ENCODE peak calls at places on chromosomes 6 and 20, in eight cellular contexts. Q, J, D, U, O, F, Z and E are unnamed samples. For H3K4me1, the result is how much of the 10 kb centered on the place peaks cover.

GRCh38 chr6:2630362-2630761 is 120.4 kb downstream of the MYLK4 start:
- DNase-seq in O (no peak), F (peak), D (peak), Q (no peak), U (no peak), Z (peak), J (no peak), E (no peak)

GRCh38 chr6:121236984-121237383 is 97.3 kb downstream of the TBC1D32 start:
- DNase-seq in O (no peak), Z (no peak), U (no peak), D (no peak), Q (no peak), F (no peak), J (no peak), E (no peak)

GRCh38 chr6:43723737-43724295 is 36.2 kb upstream of the MRPS18A start:
- DNase-seq in Z (peak), D (peak), O (no peak), Q (no peak), J (peak), F (peak), U (peak), E (peak)

GRCh38 chr6:29791786-29792122 is 35.9 kb upstream of the HLA-G start:
- DNase-seq in J (no peak), O (no peak), D (peak), U (peak), Q (no peak), Z (peak), F (peak), E (no peak)

GRCh38 chr6:23301546-23301945 is 732.2 kb downstream of the HDGFL1 start:
- DNase-seq in D (no peak), Z (no peak), O (no peak), Q (no peak), U (no peak), F (no peak), J (no peak), E (no peak)

GRCh38 chr20:50152394-50153152 is 950 bp downstream of the PEDS1 start:
- DNase-seq in Q (no peak), J (peak), U (no peak), Z (peak), O (no peak), F (peak), D (peak), E (no peak)

GRCh38 chr6:148396411-148396810 is 53.8 kb downstream of the SASH1 start:
- DNase-seq in D (no peak), J (no peak), U (no peak), O (no peak), F (no peak), Z (no peak), Q (no peak), E (no peak)

GRCh38 chr6:139982652-139983051 is 608.2 kb upstream of the CITED2 start:
- DNase-seq in Q (no peak), O (no peak), F (peak), Z (no peak), J (peak), U (no peak), D (no peak), E (no peak)

GRCh38 chr20:25252226-25252625 is 4.3 kb downstream of the PYGB start:
- DNase-seq in Z (no peak), J (no peak), F (no peak), D (no peak), O (no peak), Q (no peak), U (no peak), E (no peak)

GRCh38 chr20:49479785-49480184 is 2.7 kb downstream of the KCNB1 start:
- DNase-seq in F (no peak), D (no peak), U (peak), J (no peak), Q (no peak), O (no peak), Z (no peak), E (no peak)

GRCh38 chr6:163711615-163712568 is 297.4 kb downstream of the QKI start:
- DNase-seq in Q (peak), D (peak), F (no peak), J (peak), U (peak), Z (no peak), O (no peak), E (peak)

GRCh38 chr6:158854214-158855101 is 35.3 kb upstream of the EZR start:
- DNase-seq in D (no peak), O (no peak), Z (no peak), F (peak), Q (no peak), J (peak), U (no peak), E (no peak)

GRCh38 chr6:36353411-36353915 is 16.8 kb upstream of the BNIP5 start:
- DNase-seq in F (no peak), Q (no peak), Z (peak), U (no peak), D (no peak), J (no peak), O (no peak), E (no peak)

GRCh38 chr6:2817778-2818443 is 23.8 kb downstream of the SERPINB1 start:
- DNase-seq in D (no peak), O (no peak), Z (peak), F (peak), J (no peak), U (no peak), Q (no peak), E (no peak)

GRCh38 chr20:4160761-4161305 is 145.5 kb upstream of the RNF24 start:
- DNase-seq in J (peak), D (peak), O (peak), U (peak), F (peak), Z (no peak), Q (no peak), E (peak)

GRCh38 chr6:22877946-22878705 is 308.8 kb downstream of the HDGFL1 start:
- DNase-seq in J (peak), Q (no peak), F (no peak), U (no peak), O (no peak), D (no peak), Z (no peak), E (no peak)

GRCh38 chr6:14074723-14075503 is 42.7 kb upstream of the CD83 start:
- DNase-seq in J (no peak), U (no peak), Z (peak), D (peak), F (peak), O (no peak), Q (no peak), E (no peak)

GRCh38 chr20:56631990-56632327 is 2.9 kb downstream of the TFAP2C start:
- DNase-seq in U (no peak), O (no peak), J (no peak), Z (peak), D (no peak), Q (no peak), F (no peak), E (no peak)

GRCh38 chr20:13348301-13349239 is 127.5 kb downstream of the ISM1 start:
- DNase-seq in O (no peak), Z (no peak), U (no peak), Q (no peak), F (no peak), D (no peak), J (no peak), E (no peak)

GRCh38 chr6:119077643-119078448 is 618 bp downstream of the FAM184A start:
- DNase-seq in D (peak), F (peak), O (peak), Z (peak), J (peak), U (peak), Q (no peak), E (peak)

GRCh38 chr20:31712564-31713311 is 9.9 kb downstream of the BCL2L1 start:
- DNase-seq in O (no peak), Z (peak), Q (no peak), U (no peak), D (peak), J (peak), F (peak), E (peak)

GRCh38 chr20:58112017-58112781 is 116.3 kb downstream of the ANKRD60 start:
- DNase-seq in Z (peak), F (peak), Q (peak), D (peak), J (no peak), U (no peak), O (no peak), E (no peak)

GRCh38 chr20:53875452-53875851 is 194.9 kb downstream of the BCAS1 start:
- DNase-seq in J (no peak), F (no peak), D (peak), Z (no peak), O (peak), U (peak), Q (no peak), E (peak)

GRCh38 chr20:51211191-51211590 is 188.3 kb upstream of the KCNG1 start:
- DNase-seq in O (no peak), U (no peak), F (no peak), J (no peak), D (no peak), Q (no peak), Z (peak), E (no peak)

GRCh38 chr6:105024803-105025202 is 67.9 kb downstream of the LIN28B start:
- DNase-seq in O (no peak), Q (no peak), Z (no peak), D (no peak), U (no peak), F (no peak), J (peak), E (no peak)

GRCh38 chr6:161257778-161258457 is 15.9 kb downstream of the AGPAT4 start:
- DNase-seq in Q (no peak), U (no peak), D (peak), Z (no peak), O (no peak), F (peak), J (no peak), E (no peak)

GRCh38 chr6:142819603-142820335 is 125.2 kb downstream of the HIVEP2 start:
- DNase-seq in O (no peak), J (no peak), Z (peak), Q (peak), U (no peak), F (no peak), D (no peak), E (no peak)

GRCh38 chr6:142821164-142821716 is 123.7 kb downstream of the HIVEP2 start:
- DNase-seq in Q (no peak), F (no peak), U (no peak), J (no peak), O (no peak), D (no peak), Z (no peak), E (no peak)

GRCh38 chr6:142821860-142822259 is 123.1 kb downstream of the HIVEP2 start:
- DNase-seq in Z (no peak), F (no peak), O (no peak), J (no peak), Q (no peak), D (no peak), U (peak), E (no peak)

GRCh38 chr6:142822383-142822782 is 122.6 kb downstream of the HIVEP2 start:
- DNase-seq in U (no peak), Z (no peak), F (no peak), O (no peak), J (no peak), D (no peak), Q (no peak), E (no peak)

DNA sequence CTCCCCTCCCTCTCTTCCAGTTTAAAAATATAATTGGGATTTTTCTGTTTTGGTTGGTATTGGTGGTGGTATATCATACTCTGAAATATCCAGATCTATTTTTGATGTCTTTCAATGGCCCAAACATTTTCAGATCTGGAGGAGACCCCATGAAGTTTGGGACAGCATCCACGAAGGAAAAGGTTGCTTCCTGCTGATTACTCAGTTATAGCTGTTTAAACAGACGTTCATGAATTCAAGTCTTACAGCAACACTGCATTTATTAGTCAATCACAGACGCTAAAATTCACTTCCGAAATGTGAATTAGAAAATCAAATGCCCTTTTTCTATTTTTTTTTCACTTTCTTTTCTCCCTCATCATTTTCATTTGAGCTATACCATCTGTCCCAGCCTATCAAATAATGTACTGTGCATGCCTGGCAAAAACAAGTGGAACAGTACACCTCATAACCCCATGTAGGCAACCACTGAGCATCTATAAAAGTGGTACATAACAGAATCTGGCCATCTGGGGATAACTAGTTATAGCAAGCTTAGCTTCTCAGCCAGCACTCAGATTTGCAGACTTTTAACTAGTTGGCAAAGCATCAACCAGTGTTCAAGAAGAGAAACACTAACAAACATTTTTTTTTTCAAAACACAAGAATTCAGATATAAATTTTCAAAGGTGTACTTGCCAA is 124.5 kb downstream of the HIVEP2 start:
- DNase-seq in O (no peak), U (no peak), Q (no peak), Z (no peak), D (no peak), J (no peak), F (no peak), E (no peak)
- H3K4me1 ChIP-seq in O (under half), U (under half), Q (under half), Z (under half), D (under half), J (under half), F (under half), E (under half)

GRCh38 chr20:61263084-61263695 is 11.1 kb downstream of the CDH4 start:
- DNase-seq in Q (no peak), D (no peak), O (no peak), F (peak), U (no peak), J (peak), Z (no peak), E (no peak)
- H3K4me3 ChIP-seq in Q (no peak), D (no peak), O (no peak), F (no peak), U (no peak), J (peak), Z (no peak), E (no peak)

DNA sequence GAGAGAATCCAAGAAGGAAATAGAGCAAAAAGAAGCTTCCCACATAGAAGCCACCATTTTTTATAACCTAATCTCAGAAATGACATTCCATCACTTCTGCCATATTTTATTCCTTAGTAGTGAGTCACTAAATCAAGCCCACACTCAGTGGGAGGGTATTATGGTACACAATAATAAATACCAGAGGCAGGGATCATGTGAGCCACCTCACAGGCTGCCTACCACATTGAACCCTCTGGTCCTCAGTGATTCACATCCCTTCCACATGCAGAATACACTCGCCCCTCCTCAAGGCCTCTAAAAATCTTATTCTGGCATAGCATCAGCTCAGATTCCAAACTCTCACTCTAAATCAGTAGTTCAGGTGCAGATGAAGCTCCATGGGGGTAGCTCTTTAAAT is 49.4 kb downstream of the TMC2 start:
- DNase-seq in Z (peak), U (no peak), J (no peak), D (no peak), Q (no peak), O (no peak), F (peak), E (no peak)
- TF ChIP-seq CTCF in Z (no peak), U (no peak), J (no peak), D (no peak), Q (no peak), O (no peak), F (no peak), E (no peak)

GRCh38 chr6:38216451-38216850 is 396.9 kb downstream of the ZFAND3 start:
- DNase-seq in Z (no peak), O (no peak), U (no peak), F (no peak), D (no peak), J (no peak), Q (no peak), E (no peak)

GRCh38 chr6:38225766-38226165 is 406.2 kb downstream of the ZFAND3 start:
- DNase-seq in Z (no peak), D (no peak), O (no peak), F (no peak), U (no peak), J (no peak), Q (no peak), E (no peak)

GRCh38 chr6:38220069-38220723 is 400.7 kb downstream of the ZFAND3 start:
- DNase-seq in U (no peak), D (no peak), O (no peak), F (peak), Z (no peak), Q (no peak), J (no peak), E (no peak)

GRCh38 chr6:38218235-38218634 is 398.7 kb downstream of the ZFAND3 start:
- DNase-seq in F (no peak), D (no peak), Z (no peak), O (no peak), U (no peak), J (no peak), Q (no peak), E (no peak)

GRCh38 chr6:38221236-38221635 is 401.7 kb downstream of the ZFAND3 start:
- DNase-seq in Q (no peak), Z (no peak), U (no peak), J (no peak), F (no peak), D (no peak), O (no peak), E (no peak)
- H3K4me1 ChIP-seq in Q (under half), Z (under half), U (under half), J (under half), F (under half), D (under half), O (under half), E (under half)

GRCh38 chr6:7809346-7809745 is 83.4 kb downstream of the BMP6 start:
- DNase-seq in O (no peak), U (no peak), Z (no peak), J (no peak), Q (no peak), D (no peak), F (no peak), E (no peak)

GRCh38 chr6:7805828-7806227 is 79.9 kb downstream of the BMP6 start:
- DNase-seq in Q (no peak), O (no peak), J (no peak), D (no peak), Z (peak), U (no peak), F (no peak), E (no peak)

GRCh38 chr6:7803219-7803618 is 77.3 kb downstream of the BMP6 start:
- DNase-seq in O (no peak), D (no peak), J (no peak), Q (no peak), Z (peak), F (no peak), U (no peak), E (no peak)

DNA sequence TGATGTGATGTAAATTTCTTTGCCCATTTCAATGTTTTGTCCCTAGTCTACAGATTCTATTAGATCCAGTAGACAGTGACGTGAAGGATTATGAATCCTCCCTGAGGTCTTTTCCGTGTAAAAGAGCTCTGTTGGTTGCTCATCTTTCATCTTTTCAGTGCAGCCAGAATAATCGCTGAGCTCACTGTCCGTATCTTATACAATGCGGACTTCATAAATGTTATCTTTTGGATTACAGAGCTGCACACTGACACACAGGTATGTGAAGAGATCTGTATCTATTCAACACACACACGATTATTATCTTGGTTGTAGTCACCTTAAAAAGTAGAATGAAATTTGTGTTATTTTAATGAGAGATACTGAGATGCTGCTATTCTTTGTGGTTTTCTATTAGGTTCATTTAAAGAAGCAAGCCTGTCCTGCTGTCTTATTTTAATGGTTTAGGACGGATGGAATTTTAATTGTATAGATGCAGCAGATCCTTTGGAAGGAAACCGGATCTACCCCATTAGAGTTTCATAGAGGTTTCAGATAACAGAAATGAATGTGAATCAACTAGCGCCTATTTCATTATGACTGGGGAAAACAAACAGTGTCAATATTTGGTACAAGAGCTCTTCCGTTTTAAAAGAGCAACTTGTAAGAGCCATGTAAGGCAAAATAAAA is 79.3 kb downstream of the BMP6 start:
- DNase-seq in F (no peak), O (no peak), U (no peak), Q (no peak), D (no peak), J (no peak), Z (no peak), E (no peak)
- H3K4me3 ChIP-seq in F (no peak), O (no peak), U (no peak), Q (no peak), D (no peak), J (no peak), Z (no peak), E (no peak)

GRCh38 chr6:112786801-112787200 is 439.7 kb downstream of the RFPL4B start:
- DNase-seq in D (no peak), O (no peak), Q (no peak), J (no peak), F (no peak), Z (no peak), U (no peak), E (no peak)

GRCh38 chr6:112780498-112781096 is 433.5 kb downstream of the RFPL4B start:
- DNase-seq in Z (peak), J (peak), U (peak), F (peak), D (peak), O (no peak), Q (peak), E (no peak)

GRCh38 chr6:112785408-112785807 is 438.3 kb downstream of the RFPL4B start:
- DNase-seq in O (no peak), J (no peak), U (no peak), D (no peak), Z (no peak), F (no peak), Q (no peak), E (no peak)

DNA sequence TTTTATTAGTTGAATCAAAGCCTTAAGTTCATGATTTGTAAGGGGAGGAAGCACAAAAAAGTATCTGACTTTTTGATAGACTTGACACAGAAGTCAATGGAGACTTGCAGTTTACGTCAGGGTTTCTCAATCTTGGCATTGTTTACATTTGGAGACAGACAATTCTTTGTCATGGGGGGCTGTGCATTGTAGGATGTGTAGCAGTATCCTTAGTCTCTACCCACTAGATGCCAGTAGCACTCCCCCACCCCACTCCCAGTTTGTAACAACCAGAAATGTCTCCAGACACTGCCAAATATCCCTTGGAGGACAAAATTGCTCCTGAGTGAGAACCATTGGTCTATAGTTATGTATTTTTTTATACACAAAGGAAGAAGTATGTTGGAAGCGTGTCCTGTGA is 434.1 kb downstream of the RFPL4B start:
- DNase-seq in F (peak), O (no peak), D (no peak), Q (no peak), Z (peak), J (no peak), U (no peak), E (no peak)
- TF ChIP-seq CTCF in F (no peak), O (no peak), D (no peak), Q (no peak), Z (no peak), J (peak), U (no peak), E (no peak)

DNA sequence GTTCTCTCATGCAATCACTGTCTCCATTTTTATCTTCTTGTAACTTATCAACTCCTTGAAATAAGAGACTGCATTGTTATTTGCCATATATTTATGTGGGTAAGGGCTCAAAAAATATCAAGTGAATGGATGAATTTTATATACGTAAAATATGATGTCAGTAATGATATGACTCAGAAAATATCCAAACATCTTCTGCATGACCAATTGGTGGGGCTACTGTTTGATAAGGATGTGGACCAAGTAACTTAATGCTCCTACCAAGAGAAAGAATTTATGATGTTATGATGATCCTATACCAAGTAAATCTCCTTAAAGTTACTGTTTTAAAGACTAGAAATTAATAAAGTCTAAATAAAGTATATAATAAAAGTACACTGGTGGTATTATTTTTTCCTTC is 103.7 kb downstream of the OGFRL1 start:
- DNase-seq in O (no peak), Z (no peak), Q (no peak), D (no peak), J (no peak), U (no peak), F (no peak), E (no peak)
- H3K4me1 ChIP-seq in O (half or more), Z (half or more), Q (under half), D (under half), J (under half), U (under half), F (under half), E (half or more)